ENCODE peak calls at places on chromosomes 12 and 14, in nine cellular contexts. F is SW 1271, K is A549, W is ACHN, V is anterior cingulate cortex, O is GM19239, L is GM10248, E is posterior cingulate gyrus, X is NCI-H226. B is an unnamed sample.
A peak's percentile ranks its signal among the peaks of the same experiment; 100 is the strongest.

GRCh38 chr14:81855007-81855406 is 321.4 kb upstream of the SEL1L start:
- DNase-seq in F (no peak), O (no peak), L (no peak), E (no peak), V (no peak), K (no peak), W (no peak), X (no peak), B (peak; percentile 21)

GRCh38 chr12:46276756-46277155 is 7.9 kb upstream of the SLC38A1 start:
- DNase-seq in L (no peak), X (no peak), V (no peak), K (no peak), O (no peak), E (no peak), F (no peak), W (no peak), B (no peak)

GRCh38 chr12:6582959-6583358 is 14.9 kb upstream of the NOP2 start:
- DNase-seq in O (no peak), F (no peak), K (no peak), E (no peak), V (no peak), X (no peak), L (no peak), W (no peak), B (no peak)

GRCh38 chr14:51504626-51505025 is 147.1 kb upstream of the FRMD6 start:
- DNase-seq in W (no peak), F (no peak), E (peak; percentile 14), K (no peak), O (no peak), V (no peak), L (no peak), X (no peak), B (no peak)

GRCh38 chr14:90545431-90545830 is 148.6 kb downstream of the CALM1 start:
- DNase-seq in X (no peak), V (no peak), O (no peak), E (no peak), L (no peak), F (no peak), W (no peak), K (no peak), B (no peak)

GRCh38 chr12:105257321-105257728 is 21.4 kb upstream of the APPL2 start:
- DNase-seq in W (peak; percentile 91), O (no peak), E (no peak), F (no peak), V (no peak), L (no peak), X (peak; percentile 93), K (no peak), B (peak; percentile 61)

GRCh38 chr12:32140867-32141266 is 34.2 kb downstream of the BICD1 start:
- DNase-seq in L (no peak), F (no peak), K (no peak), X (no peak), W (no peak), E (no peak), V (no peak), O (no peak), B (no peak)

GRCh38 chr12:40691913-40692616 is at the start of gene CNTN1:
- DNase-seq in K (peak; percentile 99), O (no peak), L (peak; percentile 59), W (peak; percentile 51), X (peak; percentile 60), E (peak; percentile 91), F (no peak), V (peak; percentile 79), B (no peak)

GRCh38 chr12:43891856-43892574 is 56.1 kb downstream of the TMEM117 start:
- DNase-seq in L (no peak), E (no peak), X (no peak), W (no peak), F (no peak), O (no peak), K (no peak), V (no peak), B (no peak)

GRCh38 chr12:44317651-44318126 is 481.8 kb downstream of the TMEM117 start:
- DNase-seq in O (no peak), V (no peak), F (no peak), W (peak; percentile 57), K (no peak), L (peak; percentile 22), X (peak; percentile 16), E (no peak), B (peak; percentile 21)

B was measured in Caki2.